ENCODE peak calls at places on chromosome 18, in nine cellular contexts. P, B, X, O, D, F, I, A and Q are unnamed samples.

GRCh38 chr18:4455113-4455811 is at the start of gene DLGAP1:
- DNase-seq in A (peak; percentile 32), B (peak; percentile 65), I (peak; percentile 49), F (peak; percentile 88), X (no peak), O (peak; percentile 4), P (peak; percentile 73), D (peak; percentile 46), Q (no peak)

GRCh38 chr18:50011813-50012445 is 183.0 kb downstream of the MYO5B start:
- DNase-seq in O (peak; percentile 96), I (no peak), F (no peak), B (peak; percentile 55), P (no peak), X (peak; percentile 8), A (peak; percentile 62), D (no peak), Q (peak; percentile 88)

GRCh38 chr18:70453058-70453775 is 164.4 kb downstream of the SOCS6 start:
- DNase-seq in B (no peak), A (no peak), F (no peak), D (no peak), X (no peak), O (peak; percentile 33), I (no peak), P (no peak), Q (no peak)

GRCh38 chr18:23626451-23627279 is 36.0 kb downstream of the ANKRD29 start:
- DNase-seq in A (no peak), P (no peak), F (no peak), I (no peak), B (no peak), X (no peak), D (no peak), O (peak; percentile 55), Q (no peak)

GRCh38 chr18:61891271-61891670 is 1.5 kb downstream of the RNF152 start:
- DNase-seq in D (no peak), I (no peak), B (no peak), X (no peak), F (no peak), P (no peak), A (no peak), O (no peak), Q (no peak)

GRCh38 chr18:63224574-63224973 is 95.0 kb downstream of the BCL2 start:
- DNase-seq in O (no peak), D (no peak), F (no peak), I (no peak), X (no peak), A (no peak), P (no peak), B (no peak), Q (no peak)

GRCh38 chr18:45255142-45255890 is 360.0 kb upstream of the SLC14A2 start:
- DNase-seq in A (peak; percentile 90), F (no peak), D (peak; percentile 25), O (peak; percentile 90), B (no peak), I (no peak), X (peak; percentile 88), P (no peak), Q (peak; percentile 81)

GRCh38 chr18:74951165-74951760 is 257.7 kb downstream of the PTGR3 start:
- DNase-seq in P (no peak), B (peak; percentile 61), I (peak; percentile 35), O (peak; percentile 99), A (peak; percentile 94), D (no peak), F (peak; percentile 77), X (peak; percentile 93), Q (peak; percentile 85)

GRCh38 chr18:74635202-74635969 is 37.7 kb downstream of the ZNF407 start:
- DNase-seq in X (no peak), D (no peak), A (no peak), P (no peak), B (no peak), F (no peak), O (no peak), I (no peak), Q (no peak)

GRCh38 chr18:57581301-57581934 is 5.1 kb downstream of the FECH start:
- DNase-seq in P (no peak), O (no peak), F (no peak), B (no peak), A (no peak), I (no peak), X (no peak), D (no peak), Q (no peak)

GRCh38 chr18:23612434-23613090 is 26.3 kb upstream of the NPC1 start:
- DNase-seq in A (no peak), I (no peak), D (no peak), P (no peak), X (no peak), B (peak; percentile 41), O (no peak), F (no peak), Q (no peak)

GRCh38 chr18:48742304-48742703 is 203.5 kb downstream of the CTIF start:
- DNase-seq in P (no peak), X (no peak), I (no peak), D (no peak), O (no peak), A (no peak), B (no peak), F (no peak), Q (no peak)

GRCh38 chr18:49685231-49685942 is 123.5 kb downstream of the LIPG start:
- DNase-seq in D (no peak), F (no peak), I (no peak), A (no peak), P (no peak), X (no peak), B (no peak), O (peak; percentile 41), Q (no peak)

GRCh38 chr18:58541137-58541788 is 87.6 kb downstream of the ALPK2 start:
- DNase-seq in A (no peak), I (no peak), P (no peak), O (peak; percentile 65), D (no peak), X (no peak), F (no peak), B (no peak), Q (no peak)

GRCh38 chr18:50826027-50826426 is 6.2 kb upstream of the MRO start:
- DNase-seq in B (no peak), D (no peak), O (no peak), A (no peak), F (no peak), X (no peak), P (no peak), I (peak; percentile 41), Q (no peak)

DNA sequence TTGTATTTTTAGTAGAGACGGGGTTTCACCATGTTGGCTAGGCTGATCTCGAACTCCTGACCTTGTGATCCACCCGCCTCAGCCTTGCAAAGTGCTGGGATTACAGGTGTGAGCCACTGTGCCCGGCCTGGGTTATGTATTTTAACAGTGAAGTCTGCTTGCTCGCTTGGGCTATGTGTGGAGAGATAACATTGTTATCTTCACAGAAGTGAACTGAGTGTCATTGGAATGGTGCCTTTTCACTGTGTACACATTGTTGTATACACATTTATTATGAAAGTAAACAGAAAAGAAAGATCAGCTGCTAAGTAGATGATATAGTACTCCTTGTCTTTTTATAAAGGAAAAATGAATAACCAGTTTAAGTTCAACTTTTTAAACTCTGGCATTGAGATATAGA is 30.4 kb downstream of the RNF138 start:
- DNase-seq in X (no peak), B (no peak), O (no peak), F (no peak), I (no peak), D (no peak), A (no peak), P (no peak), Q (no peak)
- TF ChIP-seq CTCF in X (no peak), B (no peak), O (no peak), F (no peak), I (no peak), D (no peak), A (no peak), P (no peak), Q (no peak)

GRCh38 chr18:12907258-12907925 is 23.4 kb upstream of the PTPN2 start:
- DNase-seq in X (no peak), P (no peak), I (no peak), F (no peak), A (no peak), D (no peak), O (peak; percentile 59), B (no peak), Q (peak; percentile 45)
- H3K4me3 ChIP-seq in X (no peak overlapping the region), P (no peak overlapping the region), I (no peak overlapping the region), F (no peak overlapping the region), A (no peak overlapping the region), D (no peak overlapping the region), O (peak overlapping the region; percentile 36), B (no peak overlapping the region), Q (no peak overlapping the region)

GRCh38 chr18:8454136-8454535 is 155.1 kb upstream of the RAB12 start:
- DNase-seq in I (no peak), B (no peak), D (no peak), P (no peak), A (no peak), O (no peak), X (no peak), F (no peak), Q (no peak)

GRCh38 chr18:8453528-8453927 is 155.7 kb upstream of the RAB12 start:
- DNase-seq in X (no peak), F (no peak), P (no peak), O (no peak), I (no peak), B (no peak), D (no peak), A (no peak), Q (no peak)

GRCh38 chr18:8450898-8451665 is 158.2 kb upstream of the RAB12 start:
- DNase-seq in I (no peak), P (no peak), A (no peak), X (no peak), O (no peak), D (peak; percentile 24), B (no peak), F (no peak), Q (no peak)

GRCh38 chr18:8448091-8448490 is 161.1 kb upstream of the RAB12 start:
- DNase-seq in O (no peak), A (no peak), I (no peak), D (no peak), B (no peak), X (no peak), P (no peak), F (no peak), Q (no peak)

DNA sequence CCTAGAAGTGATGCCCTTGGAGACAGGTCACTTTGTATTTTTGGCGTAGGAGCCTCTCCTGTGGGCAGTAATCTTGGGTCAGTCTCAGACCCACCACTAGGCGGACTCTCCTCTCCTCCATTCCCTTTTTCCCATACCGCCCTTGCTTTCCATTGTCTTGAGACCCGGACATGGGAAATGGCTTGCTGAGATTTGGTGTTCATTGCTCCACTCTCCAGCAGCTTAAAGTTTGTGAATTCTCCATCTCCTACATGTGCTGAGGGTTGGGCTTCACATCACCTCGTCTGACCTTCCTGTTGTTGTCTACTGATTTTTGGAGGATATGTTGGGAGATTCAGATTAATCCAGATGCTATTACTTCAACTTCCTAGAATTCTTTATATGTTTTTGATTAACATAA is 159.2 kb upstream of the RAB12 start:
- DNase-seq in A (no peak), X (no peak), D (peak; percentile 28), I (no peak), O (peak; percentile 13), F (no peak), P (no peak), B (no peak), Q (no peak)
- TF ChIP-seq CTCF in A (peak; percentile 44), X (peak; percentile 56), D (peak; percentile 28), I (no peak), O (peak; percentile 73), F (peak; percentile 34), P (peak; percentile 28), B (no peak), Q (peak; percentile 32)

DNA sequence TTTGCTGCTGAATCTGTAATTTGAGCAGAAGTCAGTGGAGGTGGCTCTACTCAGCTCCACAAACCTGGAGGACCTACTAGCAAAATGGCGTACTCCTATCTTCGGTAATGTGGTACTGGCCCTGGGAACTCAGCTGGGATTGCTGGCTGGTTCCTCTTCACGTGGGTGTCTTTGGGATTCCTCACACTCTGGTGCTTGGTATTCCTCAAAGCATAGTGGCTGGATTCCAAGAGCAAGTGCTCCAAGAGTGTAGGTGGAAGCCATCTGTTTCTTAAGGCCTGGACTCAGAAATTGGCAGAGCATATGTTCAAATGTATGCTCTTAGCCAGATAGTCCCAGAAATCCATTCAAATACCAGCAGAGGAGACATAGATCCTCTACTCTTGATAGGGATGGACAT is 281.9 kb upstream of the CDH7 start:
- DNase-seq in B (no peak), D (no peak), X (no peak), I (no peak), P (no peak), O (no peak), F (no peak), A (no peak), Q (no peak)
- H3K4me3 ChIP-seq in B (no peak overlapping the region), D (no peak overlapping the region), X (no peak overlapping the region), I (no peak overlapping the region), P (no peak overlapping the region), O (no peak overlapping the region), F (no peak overlapping the region), A (no peak overlapping the region), Q (no peak overlapping the region)